ENCODE peak calls at places on chromosomes 6 and 20, in six cellular contexts. One of them, this sample, is unnamed.

GRCh38 chr20:41453006-41453950 is 86.7 kb upstream of the EMILIN3 start:
- DNase-seq in NCI-H1436: no peak
- DNase-seq in stimulated activated CD8-positive, alpha-beta memory T cell treated with anti-CD3 and anti-CD28 coated beads, Interleukin-12 subunit alpha, Interleukin-12 subunit beta, amount 100 ng/mL, for 4 hours: no peak
- DNase-seq in pancreas: no peak
- DNase-seq in stimulated activated CD4-positive, alpha-beta T cell treated with anti-CD3 and anti-CD28 coated beads, Interleukin-4, amount 100 ng/mL, for 4 hours: no peak
- DNase-seq in RWPE1: no peak
- DNase-seq in this sample: peak

GRCh38 chr6:17429381-17430061 is 36.1 kb downstream of the CAP2 start:
- DNase-seq in NCI-H1436: peak
- DNase-seq in stimulated activated CD8-positive, alpha-beta memory T cell treated with anti-CD3 and anti-CD28 coated beads, Interleukin-12 subunit alpha, Interleukin-12 subunit beta, amount 100 ng/mL, for 4 hours: no peak
- DNase-seq in pancreas: peak
- DNase-seq in stimulated activated CD4-positive, alpha-beta T cell treated with anti-CD3 and anti-CD28 coated beads, Interleukin-4, amount 100 ng/mL, for 4 hours: no peak
- DNase-seq in RWPE1: no peak
- DNase-seq in this sample: no peak

GRCh38 chr6:150579611-150580010 is 20.1 kb upstream of the PLEKHG1 start:
- DNase-seq in NCI-H1436: no peak
- DNase-seq in stimulated activated CD8-positive, alpha-beta memory T cell treated with anti-CD3 and anti-CD28 coated beads, Interleukin-12 subunit alpha, Interleukin-12 subunit beta, amount 100 ng/mL, for 4 hours: no peak
- DNase-seq in pancreas: no peak
- DNase-seq in stimulated activated CD4-positive, alpha-beta T cell treated with anti-CD3 and anti-CD28 coated beads, Interleukin-4, amount 100 ng/mL, for 4 hours: no peak
- DNase-seq in RWPE1: no peak
- DNase-seq in this sample: peak

GRCh38 chr20:23100021-23100753 is 14.1 kb upstream of the CD93 start:
- DNase-seq in NCI-H1436: no peak
- DNase-seq in stimulated activated CD8-positive, alpha-beta memory T cell treated with anti-CD3 and anti-CD28 coated beads, Interleukin-12 subunit alpha, Interleukin-12 subunit beta, amount 100 ng/mL, for 4 hours: no peak
- DNase-seq in pancreas: no peak
- DNase-seq in stimulated activated CD4-positive, alpha-beta T cell treated with anti-CD3 and anti-CD28 coated beads, Interleukin-4, amount 100 ng/mL, for 4 hours: no peak
- DNase-seq in RWPE1: peak
- DNase-seq in this sample: no peak

GRCh38 chr6:81487489-81487888 is 265.0 kb downstream of the TENT5A start:
- DNase-seq in NCI-H1436: peak
- DNase-seq in stimulated activated CD8-positive, alpha-beta memory T cell treated with anti-CD3 and anti-CD28 coated beads, Interleukin-12 subunit alpha, Interleukin-12 subunit beta, amount 100 ng/mL, for 4 hours: no peak
- DNase-seq in pancreas: peak
- DNase-seq in stimulated activated CD4-positive, alpha-beta T cell treated with anti-CD3 and anti-CD28 coated beads, Interleukin-4, amount 100 ng/mL, for 4 hours: no peak
- DNase-seq in RWPE1: no peak
- DNase-seq in this sample: peak

GRCh38 chr6:53634184-53634631 is 31.3 kb downstream of the KLHL31 start:
- DNase-seq in NCI-H1436: no peak
- DNase-seq in stimulated activated CD8-positive, alpha-beta memory T cell treated with anti-CD3 and anti-CD28 coated beads, Interleukin-12 subunit alpha, Interleukin-12 subunit beta, amount 100 ng/mL, for 4 hours: no peak
- DNase-seq in pancreas: no peak
- DNase-seq in stimulated activated CD4-positive, alpha-beta T cell treated with anti-CD3 and anti-CD28 coated beads, Interleukin-4, amount 100 ng/mL, for 4 hours: no peak
- DNase-seq in RWPE1: no peak
- DNase-seq in this sample: no peak

GRCh38 chr6:3868544-3868943 is 19.4 kb downstream of the FAM50B start:
- DNase-seq in NCI-H1436: no peak
- DNase-seq in stimulated activated CD8-positive, alpha-beta memory T cell treated with anti-CD3 and anti-CD28 coated beads, Interleukin-12 subunit alpha, Interleukin-12 subunit beta, amount 100 ng/mL, for 4 hours: no peak
- DNase-seq in pancreas: no peak
- DNase-seq in stimulated activated CD4-positive, alpha-beta T cell treated with anti-CD3 and anti-CD28 coated beads, Interleukin-4, amount 100 ng/mL, for 4 hours: no peak
- DNase-seq in RWPE1: no peak
- DNase-seq in this sample: no peak

GRCh38 chr6:40809627-40810026 is 222.5 kb upstream of the LRFN2 start:
- DNase-seq in NCI-H1436: no peak
- DNase-seq in stimulated activated CD8-positive, alpha-beta memory T cell treated with anti-CD3 and anti-CD28 coated beads, Interleukin-12 subunit alpha, Interleukin-12 subunit beta, amount 100 ng/mL, for 4 hours: no peak
- DNase-seq in pancreas: no peak
- DNase-seq in stimulated activated CD4-positive, alpha-beta T cell treated with anti-CD3 and anti-CD28 coated beads, Interleukin-4, amount 100 ng/mL, for 4 hours: no peak
- DNase-seq in RWPE1: no peak
- DNase-seq in this sample: no peak

GRCh38 chr20:10649817-10650200 is 24.0 kb downstream of the JAG1 start:
- DNase-seq in NCI-H1436: no peak
- DNase-seq in stimulated activated CD8-positive, alpha-beta memory T cell treated with anti-CD3 and anti-CD28 coated beads, Interleukin-12 subunit alpha, Interleukin-12 subunit beta, amount 100 ng/mL, for 4 hours: no peak
- DNase-seq in pancreas: no peak
- DNase-seq in stimulated activated CD4-positive, alpha-beta T cell treated with anti-CD3 and anti-CD28 coated beads, Interleukin-4, amount 100 ng/mL, for 4 hours: no peak
- DNase-seq in RWPE1: no peak
- DNase-seq in this sample: no peak

GRCh38 chr6:1285589-1286340 is 26.1 kb upstream of the FOXQ1 start:
- DNase-seq in NCI-H1436: no peak
- DNase-seq in stimulated activated CD8-positive, alpha-beta memory T cell treated with anti-CD3 and anti-CD28 coated beads, Interleukin-12 subunit alpha, Interleukin-12 subunit beta, amount 100 ng/mL, for 4 hours: no peak
- DNase-seq in pancreas: no peak
- DNase-seq in stimulated activated CD4-positive, alpha-beta T cell treated with anti-CD3 and anti-CD28 coated beads, Interleukin-4, amount 100 ng/mL, for 4 hours: no peak
- DNase-seq in RWPE1: no peak
- DNase-seq in this sample: peak

GRCh38 chr6:155378284-155378683 is 64.0 kb upstream of the TFB1M start:
- DNase-seq in NCI-H1436: no peak
- DNase-seq in stimulated activated CD8-positive, alpha-beta memory T cell treated with anti-CD3 and anti-CD28 coated beads, Interleukin-12 subunit alpha, Interleukin-12 subunit beta, amount 100 ng/mL, for 4 hours: no peak
- DNase-seq in pancreas: no peak
- DNase-seq in stimulated activated CD4-positive, alpha-beta T cell treated with anti-CD3 and anti-CD28 coated beads, Interleukin-4, amount 100 ng/mL, for 4 hours: no peak
- DNase-seq in RWPE1: no peak
- DNase-seq in this sample: no peak

GRCh38 chr6:33728438-33728837 is 16.9 kb upstream of the UQCC2 start:
- DNase-seq in NCI-H1436: no peak
- DNase-seq in stimulated activated CD8-positive, alpha-beta memory T cell treated with anti-CD3 and anti-CD28 coated beads, Interleukin-12 subunit alpha, Interleukin-12 subunit beta, amount 100 ng/mL, for 4 hours: no peak
- DNase-seq in pancreas: no peak
- DNase-seq in stimulated activated CD4-positive, alpha-beta T cell treated with anti-CD3 and anti-CD28 coated beads, Interleukin-4, amount 100 ng/mL, for 4 hours: no peak
- DNase-seq in RWPE1: no peak
- DNase-seq in this sample: no peak